ENCODE peak calls at places on chromosomes 6 and 20, in ten cellular contexts. F is T-helper 2 cell; K is T follicular helper cell; B is CD8-positive, alpha-beta T cell; S is left ventricle myocardium superior; D is testis; N is kidney epithelial cell; I is NCI-H1092; Z is GM18507; G is ELR. T is an unnamed sample.

GRCh38 chr20:14717124-14718004 is 380.0 kb upstream of the FLRT3 start:
- DNase-seq in I (no peak), N (no peak), S (no peak), B (no peak), G (no peak), D (no peak), Z (no peak), K (no peak), F (no peak), T (no peak)

GRCh38 chr6:130457605-130458004 is 91.8 kb downstream of the TMEM200A start:
- DNase-seq in K (no peak), I (no peak), F (no peak), N (no peak), G (no peak), S (no peak), Z (no peak), B (no peak), D (no peak), T (no peak)

GRCh38 chr6:156767603-156768467 is 9.3 kb upstream of the ARID1B start:
- DNase-seq in Z (peak), G (peak), B (no peak), K (no peak), S (no peak), F (no peak), N (no peak), I (no peak), D (no peak), T (no peak)

GRCh38 chr6:73954843-73955242 is 258.8 kb downstream of the CD109 start:
- DNase-seq in B (no peak), K (no peak), S (no peak), G (no peak), I (no peak), F (no peak), Z (no peak), N (no peak), D (no peak), T (no peak)

GRCh38 chr20:63787302-63787701 is 43.8 kb downstream of the ZBTB46 start:
- DNase-seq in Z (no peak), S (peak), N (no peak), D (no peak), I (no peak), F (no peak), K (no peak), G (no peak), B (no peak), T (no peak)

GRCh38 chr20:51462566-51463276 is 79.8 kb downstream of the NFATC2 start:
- DNase-seq in B (no peak), N (no peak), F (no peak), K (no peak), G (no peak), Z (no peak), S (peak), D (peak), I (peak), T (no peak)

GRCh38 chr6:90219168-90219985 is 77.3 kb downstream of the BACH2 start:
- DNase-seq in F (no peak), N (peak), K (no peak), G (peak), I (peak), Z (no peak), S (peak), D (peak), B (no peak), T (no peak)

GRCh38 chr20:58078741-58079522 is 149.5 kb downstream of the ANKRD60 start:
- DNase-seq in F (no peak), Z (no peak), G (peak), D (peak), I (no peak), S (no peak), K (no peak), N (no peak), B (no peak), T (no peak)

GRCh38 chr6:129940454-129941195 is 77.8 kb upstream of the L3MBTL3 start:
- DNase-seq in G (no peak), I (no peak), Z (no peak), F (no peak), K (no peak), D (no peak), B (no peak), N (no peak), S (no peak), T (no peak)

GRCh38 chr20:57323034-57323433 is 6.6 kb upstream of the SPO11 start:
- DNase-seq in Z (no peak), K (no peak), D (peak), I (no peak), B (no peak), F (no peak), S (no peak), N (peak), G (peak), T (no peak)

GRCh38 chr6:100382031-100382430 is 82.7 kb downstream of the SIM1 start:
- DNase-seq in G (no peak), F (no peak), K (no peak), D (no peak), S (no peak), Z (no peak), I (no peak), B (no peak), N (no peak), T (no peak)

GRCh38 chr6:118708055-118708454 is 56.7 kb upstream of the CEP85L start:
- DNase-seq in I (no peak), D (no peak), Z (no peak), F (no peak), N (no peak), B (no peak), S (no peak), K (no peak), G (peak), T (no peak)

GRCh38 chr6:144266091-144266649 is 19.0 kb upstream of the UTRN start:
- DNase-seq in Z (no peak), S (peak), I (no peak), N (no peak), D (peak), G (peak), B (no peak), K (no peak), F (no peak), T (no peak)

GRCh38 chr6:126103993-126104392 is 117.7 kb downstream of the TRMT11 start:
- DNase-seq in B (no peak), N (no peak), D (no peak), Z (no peak), I (no peak), S (no peak), K (no peak), G (no peak), F (no peak), T (no peak)

GRCh38 chr6:41428995-41429417 is 93.6 kb downstream of the NCR2 start:
- DNase-seq in G (peak), Z (no peak), I (no peak), B (no peak), N (no peak), K (no peak), F (peak), D (peak), S (peak), T (no peak)

GRCh38 chr6:166251196-166251595 is 57.0 kb downstream of the PRR18 start:
- DNase-seq in I (no peak), F (no peak), N (no peak), G (no peak), B (no peak), S (no peak), Z (no peak), D (no peak), K (no peak), T (no peak)

GRCh38 chr20:5602346-5602745 is 147.9 kb upstream of the SHLD1 start:
- DNase-seq in F (no peak), D (no peak), G (peak), B (no peak), Z (no peak), S (no peak), N (no peak), K (no peak), I (no peak), T (no peak)

GRCh38 chr6:9204171-9204570 is 768.8 kb upstream of the SLC35B3 start:
- DNase-seq in K (no peak), G (peak), I (no peak), F (no peak), S (no peak), Z (no peak), D (no peak), B (no peak), N (peak), T (no peak)

GRCh38 chr20:40568200-40568599 is 120.8 kb downstream of the MAFB start:
- DNase-seq in I (no peak), D (no peak), Z (no peak), S (no peak), B (no peak), N (no peak), G (no peak), K (no peak), F (no peak), T (no peak)

GRCh38 chr6:36829919-36830544 is 9.2 kb downstream of the CPNE5 start:
- DNase-seq in S (peak), N (no peak), I (peak), K (no peak), D (peak), B (no peak), F (no peak), Z (no peak), G (no peak), T (no peak)

GRCh38 chr20:19265646-19266374 is 53.4 kb downstream of the SLC24A3 start:
- DNase-seq in D (peak), G (peak), F (no peak), S (no peak), I (no peak), K (no peak), Z (peak), B (no peak), N (no peak), T (no peak)

GRCh38 chr20:57089701-57090144 is 176.7 kb downstream of the BMP7 start:
- DNase-seq in K (peak), Z (peak), F (peak), S (peak), D (peak), I (peak), N (no peak), B (peak), G (peak), T (peak)

GRCh38 chr20:53621482-53622246 is 28.0 kb upstream of the ZNF217 start:
- DNase-seq in F (no peak), B (no peak), S (peak), K (no peak), Z (no peak), I (no peak), N (peak), G (peak), D (peak), T (no peak)

GRCh38 chr6:144415835-144416237 is 130.7 kb downstream of the UTRN start:
- DNase-seq in B (no peak), D (no peak), N (peak), S (no peak), K (no peak), G (peak), F (no peak), I (no peak), Z (no peak), T (no peak)

GRCh38 chr6:168865-169455 is 123.3 kb upstream of the DUSP22 start:
- DNase-seq in D (no peak), F (no peak), B (no peak), I (no peak), K (no peak), N (peak), S (no peak), Z (no peak), G (peak), T (no peak)

GRCh38 chr20:18057106-18057993 is at the start of gene OVOL2:
- DNase-seq in K (no peak), N (no peak), D (peak), I (no peak), Z (no peak), G (no peak), S (no peak), B (no peak), F (no peak), T (no peak)

GRCh38 chr20:37270586-37271420 is 9.2 kb upstream of the GHRH start:
- DNase-seq in B (no peak), G (peak), S (no peak), I (no peak), Z (no peak), N (no peak), K (no peak), D (no peak), F (no peak), T (peak)

GRCh38 chr6:43912598-43913387 is 142.8 kb downstream of the VEGFA start:
- DNase-seq in G (no peak), S (no peak), F (no peak), B (no peak), Z (no peak), N (no peak), D (no peak), I (no peak), K (no peak), T (no peak)

GRCh38 chr6:140487586-140487985 is 1113.1 kb upstream of the CITED2 start:
- DNase-seq in F (no peak), N (no peak), G (no peak), B (no peak), S (no peak), D (no peak), I (no peak), Z (no peak), K (no peak), T (no peak)

GRCh38 chr20:13021205-13021970 is 12.6 kb downstream of the SPTLC3 start:
- DNase-seq in S (no peak), N (no peak), G (no peak), I (no peak), K (no peak), F (no peak), Z (no peak), B (no peak), D (no peak), T (no peak)

GRCh38 chr20:12748359-12748994 is 260.3 kb upstream of the SPTLC3 start:
- DNase-seq in D (no peak), F (no peak), Z (no peak), G (no peak), S (no peak), I (no peak), N (no peak), B (no peak), K (no peak), T (no peak)

GRCh38 chr20:64119681-64120341 is 12.4 kb upstream of the NPBWR2 start:
- DNase-seq in S (peak), N (no peak), Z (no peak), I (no peak), D (no peak), G (no peak), B (no peak), F (no peak), K (no peak), T (no peak)

GRCh38 chr6:41531591-41532582 is 14.3 kb upstream of the FOXP4 start:
- DNase-seq in Z (peak), I (no peak), D (no peak), B (no peak), N (no peak), G (peak), K (no peak), S (no peak), F (peak), T (peak)

GRCh38 chr6:36673882-36674281 is 4.6 kb upstream of the CDKN1A start:
- DNase-seq in K (no peak), B (no peak), N (no peak), S (no peak), D (no peak), I (no peak), Z (no peak), F (no peak), G (no peak), T (no peak)

GRCh38 chr6:38177885-38178583 is 358.5 kb downstream of the ZFAND3 start:
- DNase-seq in G (no peak), D (peak), Z (no peak), K (no peak), N (no peak), S (no peak), I (no peak), B (no peak), F (no peak), T (no peak)

GRCh38 chr20:50528804-50529351 is 18.7 kb downstream of the PTPN1 start:
- DNase-seq in I (no peak), K (no peak), D (no peak), F (no peak), Z (no peak), G (no peak), S (no peak), N (no peak), B (no peak), T (no peak)